ENCODE peak calls at places on chromosome 22, in seven cellular contexts. One of them, this sample, is unnamed.

GRCh38 chr22:24434472-24435322 is 7.3 kb downstream of the ADORA2A start:
- DNase-seq in tibial nerve: peak
- DNase-seq in pancreas: no peak
- DNase-seq in NB4: peak
- DNase-seq in fibroblast of lung: no peak
- DNase-seq in HFFc6: no peak
- DNase-seq in CD8-positive, alpha-beta memory T cell: peak
- DNase-seq in this sample: peak

GRCh38 chr22:27065259-27065658 is 407.9 kb downstream of the MIAT start:
- DNase-seq in NB4: no peak
- DNase-seq in CD8-positive, alpha-beta memory T cell: no peak
- DNase-seq in tibial nerve: no peak
- DNase-seq in fibroblast of lung: no peak
- DNase-seq in pancreas: no peak
- DNase-seq in HFFc6: no peak
- DNase-seq in this sample: no peak

GRCh38 chr22:29044657-29045176 is 16.9 kb downstream of the C22orf31 start:
- DNase-seq in HFFc6: peak
- DNase-seq in NB4: no peak
- DNase-seq in fibroblast of lung: peak
- DNase-seq in CD8-positive, alpha-beta memory T cell: no peak
- DNase-seq in tibial nerve: no peak
- DNase-seq in pancreas: no peak
- DNase-seq in this sample: no peak

GRCh38 chr22:47409501-47410275 is 647.2 kb downstream of the TBC1D22A start:
- DNase-seq in fibroblast of lung: no peak
- DNase-seq in pancreas: no peak
- DNase-seq in CD8-positive, alpha-beta memory T cell: no peak
- DNase-seq in HFFc6: no peak
- DNase-seq in NB4: no peak
- DNase-seq in tibial nerve: no peak
- DNase-seq in this sample: no peak

GRCh38 chr22:17358394-17358793 is 10.9 kb upstream of the CECR2 start:
- DNase-seq in NB4: no peak
- DNase-seq in CD8-positive, alpha-beta memory T cell: no peak
- DNase-seq in tibial nerve: peak
- DNase-seq in fibroblast of lung: no peak
- DNase-seq in HFFc6: no peak
- DNase-seq in pancreas: no peak
- DNase-seq in this sample: no peak

GRCh38 chr22:47177334-47177815 is 414.9 kb downstream of the TBC1D22A start:
- DNase-seq in NB4: no peak
- DNase-seq in pancreas: peak
- DNase-seq in HFFc6: no peak
- DNase-seq in fibroblast of lung: no peak
- DNase-seq in CD8-positive, alpha-beta memory T cell: no peak
- DNase-seq in tibial nerve: no peak
- DNase-seq in this sample: no peak

GRCh38 chr22:32528316-32528715 is 53.7 kb downstream of the FBXO7 start:
- DNase-seq in fibroblast of lung: no peak
- DNase-seq in NB4: no peak
- DNase-seq in HFFc6: no peak
- DNase-seq in tibial nerve: no peak
- DNase-seq in CD8-positive, alpha-beta memory T cell: no peak
- DNase-seq in pancreas: no peak
- DNase-seq in this sample: no peak

GRCh38 chr22:37581534-37581933 is 1.6 kb upstream of the LGALS2 start:
- DNase-seq in pancreas: peak
- DNase-seq in fibroblast of lung: no peak
- DNase-seq in tibial nerve: no peak
- DNase-seq in HFFc6: no peak
- DNase-seq in CD8-positive, alpha-beta memory T cell: no peak
- DNase-seq in NB4: peak
- DNase-seq in this sample: no peak

GRCh38 chr22:19825016-19825339 is 29.7 kb downstream of the GNB1L start:
- DNase-seq in HFFc6: no peak
- DNase-seq in NB4: no peak
- DNase-seq in pancreas: no peak
- DNase-seq in tibial nerve: no peak
- DNase-seq in CD8-positive, alpha-beta memory T cell: no peak
- DNase-seq in fibroblast of lung: no peak
- DNase-seq in this sample: no peak

GRCh38 chr22:20926243-20926642 is 9.0 kb downstream of the CRKL start:
- DNase-seq in HFFc6: no peak
- DNase-seq in pancreas: no peak
- DNase-seq in fibroblast of lung: no peak
- DNase-seq in NB4: no peak
- DNase-seq in tibial nerve: no peak
- DNase-seq in CD8-positive, alpha-beta memory T cell: no peak
- DNase-seq in this sample: no peak

GRCh38 chr22:20526628-20527355 is 19.4 kb downstream of the MED15 start:
- DNase-seq in tibial nerve: no peak
- DNase-seq in CD8-positive, alpha-beta memory T cell: no peak
- DNase-seq in fibroblast of lung: peak
- DNase-seq in HFFc6: peak
- DNase-seq in NB4: no peak
- DNase-seq in pancreas: no peak
- DNase-seq in this sample: no peak

GRCh38 chr22:38247713-38248112 is 25.1 kb downstream of the TMEM184B start:
- DNase-seq in NB4: no peak
- DNase-seq in tibial nerve: no peak
- DNase-seq in pancreas: no peak
- DNase-seq in fibroblast of lung: no peak
- DNase-seq in HFFc6: no peak
- DNase-seq in CD8-positive, alpha-beta memory T cell: no peak
- DNase-seq in this sample: no peak

GRCh38 chr22:35777335-35777975 is 59.8 kb downstream of the APOL5 start:
- DNase-seq in CD8-positive, alpha-beta memory T cell: no peak
- DNase-seq in tibial nerve: no peak
- DNase-seq in HFFc6: peak
- DNase-seq in fibroblast of lung: peak
- DNase-seq in NB4: no peak
- DNase-seq in pancreas: no peak
- DNase-seq in this sample: no peak

GRCh38 chr22:26646158-26646557 is 11.2 kb upstream of the MIAT start:
- DNase-seq in tibial nerve: no peak
- DNase-seq in CD8-positive, alpha-beta memory T cell: no peak
- DNase-seq in HFFc6: peak
- DNase-seq in pancreas: no peak
- DNase-seq in NB4: no peak
- DNase-seq in fibroblast of lung: no peak
- DNase-seq in this sample: no peak